ENCODE peak calls at places on chromosomes 13 and 19, in five cellular contexts. Z, Y, N, T and W are unnamed samples.

GRCh38 chr19:2282062-2282861 is at the start of gene PEAK3:
- DNase-seq in N (no peak), Y (no peak), T (peak), Z (no peak), W (no peak)

GRCh38 chr13:21483748-21484147 is 24.6 kb upstream of the ZDHHC20 start:
- DNase-seq in N (no peak), T (no peak), Y (no peak), Z (no peak), W (no peak)

GRCh38 chr19:411723-412355 is 2.9 kb upstream of the C2CD4C start:
- DNase-seq in Z (no peak), Y (no peak), N (no peak), T (no peak), W (no peak)

GRCh38 chr13:106156468-106156867 is 379.0 kb downstream of the EFNB2 start:
- DNase-seq in Z (no peak), T (peak), N (no peak), Y (peak), W (no peak)

GRCh38 chr19:5789886-5790572 is 934 bp downstream of the DUS3L start:
- DNase-seq in Y (no peak), N (no peak), Z (no peak), T (no peak), W (no peak)

GRCh38 chr13:79491715-79492114 is 10.8 kb downstream of the NDFIP2 start:
- DNase-seq in Y (peak), N (no peak), T (peak), Z (no peak), W (no peak)

GRCh38 chr13:112330479-112331407 is 45.4 kb upstream of the SPACA7 start:
- DNase-seq in T (no peak), N (no peak), Y (no peak), Z (no peak), W (no peak)

GRCh38 chr19:11268783-11269267 is 6.5 kb upstream of the DOCK6 start:
- DNase-seq in Z (no peak), T (peak), Y (no peak), N (no peak), W (no peak)

GRCh38 chr13:37918116-37919100 is 48.8 kb upstream of the TRPC4 start:
- DNase-seq in N (no peak), Y (no peak), T (no peak), Z (no peak), W (no peak)

GRCh38 chr19:10230155-10230903 is 802 bp downstream of the S1PR2 start:
- DNase-seq in Y (no peak), T (peak), N (peak), Z (peak), W (peak)

GRCh38 chr13:25171517-25172302 is at the start of gene AMER2:
- DNase-seq in Z (no peak), N (no peak), T (peak), Y (no peak), W (no peak)

GRCh38 chr19:16627194-16627927 is 643 bp downstream of the MED26 start:
- DNase-seq in Y (no peak), T (no peak), N (no peak), Z (no peak), W (no peak)

GRCh38 chr13:29487466-29488454 is 107.7 kb downstream of the SLC7A1 start:
- DNase-seq in Z (no peak), N (no peak), Y (no peak), T (no peak), W (no peak)

GRCh38 chr13:91946498-91947070 is 548.2 kb downstream of the GPC5 start:
- DNase-seq in N (no peak), Z (no peak), Y (no peak), T (peak), W (no peak)

GRCh38 chr19:801030-801860 is 4.0 kb downstream of the PTBP1 start:
- DNase-seq in Z (no peak), Y (no peak), N (no peak), T (peak), W (no peak)

GRCh38 chr19:35645680-35646511 is 2.2 kb upstream of the COX6B1 start:
- DNase-seq in Y (no peak), Z (no peak), T (no peak), N (no peak), W (no peak)

GRCh38 chr19:36245210-36246005 is 30.5 kb downstream of the ZNF146 start:
- DNase-seq in Z (no peak), T (no peak), N (no peak), Y (no peak), W (no peak)

GRCh38 chr13:50805805-50806204 is 37.7 kb downstream of the DLEU7 start:
- DNase-seq in T (peak), N (no peak), Z (no peak), Y (no peak), W (no peak)

GRCh38 chr19:31378404-31378803 is 29.2 kb upstream of the TSHZ3 start:
- DNase-seq in N (no peak), T (peak), Y (peak), Z (no peak), W (no peak)

GRCh38 chr19:16660763-16661479 is at the start of gene TMEM38A:
- DNase-seq in N (peak), Y (no peak), T (no peak), Z (no peak), W (peak)

GRCh38 chr19:11364935-11365334 is 9.5 kb upstream of the SWSAP1 start:
- DNase-seq in N (no peak), Z (no peak), Y (no peak), T (no peak), W (no peak)

GRCh38 chr13:46109451-46109850 is 4.6 kb upstream of the CPB2 start:
- DNase-seq in T (no peak), N (no peak), Y (no peak), Z (no peak), W (no peak)

GRCh38 chr13:99501952-99502310 is 659 bp downstream of the TM9SF2 start:
- DNase-seq in T (peak), Z (no peak), Y (no peak), N (no peak), W (no peak)

GRCh38 chr13:101569807-101570206 is 117.3 kb downstream of the ITGBL1 start:
- DNase-seq in Z (no peak), T (no peak), Y (no peak), N (no peak), W (no peak)

GRCh38 chr13:107799001-107799400 is 416.3 kb downstream of the LIG4 start:
- DNase-seq in N (no peak), Z (no peak), T (peak), Y (no peak), W (no peak)

GRCh38 chr13:68264692-68265091 is 1034.6 kb upstream of the PCDH9 start:
- DNase-seq in Z (no peak), T (no peak), Y (no peak), N (no peak), W (no peak)

GRCh38 chr19:35309481-35310279 is 17.7 kb downstream of the MAG start:
- DNase-seq in Y (no peak), T (peak), Z (no peak), N (no peak), W (no peak)

GRCh38 chr13:44770951-44771350 is 194.8 kb upstream of the TSC22D1 start:
- DNase-seq in Z (no peak), T (no peak), Y (no peak), N (no peak), W (no peak)

GRCh38 chr13:100100115-100100879 is 11.4 kb downstream of the PCCA start:
- DNase-seq in N (no peak), Y (peak), Z (no peak), T (peak), W (no peak)

GRCh38 chr13:23868521-23868920 is 20.7 kb downstream of the MIPEP start:
- DNase-seq in Z (no peak), N (no peak), Y (no peak), T (peak), W (no peak)

GRCh38 chr19:4014541-4015491 is 7.3 kb downstream of the PIAS4 start:
- DNase-seq in N (no peak), T (no peak), Z (no peak), Y (no peak), W (no peak)

GRCh38 chr19:51702754-51703654 is 9.9 kb downstream of the SPACA6 start:
- DNase-seq in T (no peak), Z (no peak), Y (no peak), N (no peak), W (no peak)

GRCh38 chr19:11330103-11330502 is 9.4 kb downstream of the RAB3D start:
- DNase-seq in N (no peak), Y (no peak), Z (no peak), T (no peak), W (no peak)